ENCODE peak calls at places on chromosome 3, in nine cellular contexts. A is neural progenitor cell, H is right atrium auricular region, P is EH, Y is M059J, X is aorta, Q is iris pigment epithelial cell, S is fibroblast of lung, C is activated T-cell treated with anti-CD3 and anti-CD28 coated beads for 24 hours. L is an unnamed sample.

GRCh38 chr3:171614318-171614967 is 154.2 kb upstream of the TNIK start:
- DNase-seq in S (peak), Y (peak), C (peak), P (peak), Q (peak), H (no peak), A (peak), X (no peak), L (no peak)

GRCh38 chr3:108022316-108023150 is 68.3 kb downstream of the CD47 start:
- DNase-seq in Q (peak), Y (no peak), S (no peak), A (no peak), X (no peak), P (no peak), H (no peak), C (no peak), L (no peak)

GRCh38 chr3:102529452-102529851 is 94.6 kb downstream of the ZPLD1 start:
- DNase-seq in C (no peak), Q (peak), X (no peak), Y (peak), S (peak), H (no peak), P (peak), A (peak), L (no peak)

GRCh38 chr3:18758047-18758704 is 333.0 kb upstream of the SATB1 start:
- DNase-seq in S (peak), A (peak), C (no peak), P (no peak), H (no peak), X (no peak), Q (peak), Y (peak), L (no peak)

GRCh38 chr3:43286886-43287301 is 554 bp downstream of the SNRK start:
- DNase-seq in P (peak), X (peak), S (peak), Y (peak), C (no peak), H (no peak), Q (peak), A (peak), L (no peak)

GRCh38 chr3:54121404-54122045 is 827 bp upstream of the CACNA2D3 start:
- DNase-seq in C (no peak), A (peak), Y (peak), H (no peak), S (peak), X (no peak), P (no peak), Q (no peak), L (no peak)

GRCh38 chr3:168628549-168628948 is 532.8 kb upstream of the GOLIM4 start:
- DNase-seq in Q (no peak), P (no peak), H (no peak), Y (no peak), C (no peak), A (no peak), S (no peak), X (no peak), L (no peak)

GRCh38 chr3:172317984-172318383 is 130.3 kb downstream of the GHSR start:
- DNase-seq in Y (peak), P (peak), A (no peak), Q (peak), H (no peak), X (peak), S (peak), C (no peak), L (no peak)

GRCh38 chr3:21462151-21462550 is 288.9 kb downstream of the ZNF385D start:
- DNase-seq in C (no peak), Y (no peak), S (peak), H (no peak), Q (no peak), P (peak), X (no peak), A (no peak), L (no peak)

GRCh38 chr3:151483488-151483887 is 22.6 kb upstream of the IGSF10 start:
- DNase-seq in P (no peak), X (no peak), A (no peak), S (no peak), C (no peak), Q (no peak), H (no peak), Y (no peak), L (no peak)

GRCh38 chr3:132445812-132446211 is 28.5 kb downstream of the DNAJC13 start:
- DNase-seq in S (peak), C (no peak), P (peak), H (no peak), Y (peak), X (no peak), Q (peak), A (no peak), L (no peak)

GRCh38 chr3:191627064-191627463 is 166.1 kb downstream of the PYDC2 start:
- DNase-seq in C (no peak), P (no peak), H (no peak), Y (no peak), Q (no peak), A (peak), S (peak), X (no peak), L (no peak)

L was measured in osteocyte.